ENCODE peak calls at places on chromosomes 11 and 22, in eight cellular contexts. R is stimulated activated naive CD4-positive, alpha-beta T cell; W is Right ventricle myocardium superior; U is aorta; I is NCI-H2081; J is EL; K is WTC11; V is HCEC 1CT. H is an unnamed sample.

GRCh38 chr11:41522391-41522790 is 62.9 kb upstream of the LRRC4C start:
- DNase-seq in R (no peak), W (no peak), U (no peak), I (no peak), J (no peak), K (no peak), V (no peak), H (no peak)

GRCh38 chr11:93784935-93785360 is 866 bp downstream of the MED17 start:
- DNase-seq in R (no peak), W (no peak), U (no peak), I (peak), J (peak), K (no peak), V (peak), H (no peak)

GRCh38 chr11:123430736-123431356 is 777 bp downstream of the GRAMD1B start:
- DNase-seq in R (peak), W (peak), U (peak), I (peak), J (peak), K (peak), V (no peak), H (peak)

GRCh38 chr22:31210830-31211503 is 1.1 kb upstream of the LIMK2 start:
- DNase-seq in R (no peak), W (peak), U (no peak), I (no peak), J (peak), K (no peak), V (no peak), H (peak)

GRCh38 chr11:10490398-10491232 is 35.6 kb downstream of the AMPD3 start:
- DNase-seq in R (no peak), W (peak), U (peak), I (no peak), J (peak), K (no peak), V (peak), H (peak)

GRCh38 chr11:22626573-22627239 is 1.1 kb upstream of the FANCF start:
- DNase-seq in R (no peak), W (no peak), U (no peak), I (no peak), J (no peak), K (no peak), V (no peak), H (no peak)

GRCh38 chr11:64762916-64763803 is 3.4 kb upstream of the PYGM start:
- DNase-seq in R (no peak), W (peak), U (peak), I (peak), J (peak), K (peak), V (peak), H (peak)

GRCh38 chr22:30609260-30610185 is 2.5 kb downstream of the TCN2 start:
- DNase-seq in R (no peak), W (peak), U (no peak), I (no peak), J (peak), K (no peak), V (peak), H (peak)

GRCh38 chr11:44454686-44455085 is 110.8 kb upstream of the CD82 start:
- DNase-seq in R (no peak), W (no peak), U (no peak), I (no peak), J (no peak), K (no peak), V (no peak), H (no peak)

GRCh38 chr11:45089251-45089650 is 57.2 kb upstream of the PRDM11 start:
- DNase-seq in R (no peak), W (peak), U (peak), I (no peak), J (peak), K (no peak), V (peak), H (peak)

GRCh38 chr11:95104916-95105315 is 15.3 kb downstream of the ENDOD1 start:
- DNase-seq in R (no peak), W (no peak), U (no peak), I (no peak), J (no peak), K (no peak), V (no peak), H (no peak)

GRCh38 chr11:91972665-91973266 is 251.9 kb upstream of the FAT3 start:
- DNase-seq in R (no peak), W (no peak), U (no peak), I (no peak), J (no peak), K (no peak), V (no peak), H (no peak)

GRCh38 chr22:22779213-22779612 is 108.4 kb upstream of the IGLL5 start:
- DNase-seq in R (no peak), W (no peak), U (no peak), I (no peak), J (no peak), K (no peak), V (no peak), H (no peak)